ENCODE peak calls at places on chromosome 16, in five cellular contexts. W is NT2/D1, T is Karpas-422, B is heart left ventricle, D is brain microvascular endothelial cell. K is an unnamed sample.
A peak's percentile ranks its signal among the peaks of the same experiment; 100 is the strongest.

GRCh38 chr16:24986512-24987303 is 28.5 kb downstream of the ARHGAP17 start:
- DNase-seq in B (peak; percentile 63), W (no peak), D (peak; percentile 83), T (peak; percentile 67), K (no peak)

GRCh38 chr16:66247516-66248089 is 118.9 kb upstream of the CDH5 start:
- DNase-seq in T (no peak), W (no peak), B (no peak), D (no peak), K (no peak)

GRCh38 chr16:66926171-66926570 is 836 bp upstream of the RRAD start:
- DNase-seq in W (no peak), D (no peak), B (peak; percentile 72), T (no peak), K (no peak)

GRCh38 chr16:28264656-28265055 is 27.7 kb upstream of the SBK1 start:
- DNase-seq in T (no peak), W (no peak), D (no peak), B (no peak), K (no peak)

GRCh38 chr16:68417711-68418301 is 30.5 kb downstream of the SMPD3 start:
- DNase-seq in W (no peak), B (peak; percentile 44), D (no peak), T (peak; percentile 88), K (no peak)

GRCh38 chr16:24534634-24535033 is 4.7 kb upstream of the RBBP6 start:
- DNase-seq in D (no peak), W (no peak), T (no peak), B (no peak), K (no peak)

GRCh38 chr16:81401035-81401950 is 43.3 kb upstream of the CMIP start:
- DNase-seq in B (no peak), W (no peak), T (no peak), D (peak; percentile 77), K (peak; percentile 43)

GRCh38 chr16:57145046-57145963 is 40.5 kb downstream of the PSME3IP1 start:
- DNase-seq in B (no peak), D (no peak), W (no peak), T (no peak), K (no peak)

GRCh38 chr16:58201163-58201562 is 3.3 kb upstream of the CSNK2A2 start:
- DNase-seq in B (no peak), W (no peak), D (no peak), T (no peak), K (no peak)

GRCh38 chr16:87263418-87264052 is 53.7 kb downstream of the C16orf95 start:
- DNase-seq in B (no peak), T (no peak), W (no peak), D (no peak), K (no peak)

GRCh38 chr16:28063047-28063521 is 430 bp downstream of the GSG1L start:
- DNase-seq in D (no peak), W (no peak), T (no peak), B (no peak), K (no peak)

GRCh38 chr16:58127033-58127556 is 2.1 kb downstream of the CFAP20 start:
- DNase-seq in B (no peak), W (no peak), T (peak; percentile 80), D (peak; percentile 38), K (no peak)

GRCh38 chr16:83923581-83924365 is 24.9 kb downstream of the MLYCD start:
- DNase-seq in B (no peak), D (no peak), W (no peak), T (no peak), K (no peak)

GRCh38 chr16:21184834-21185233 is 26.4 kb downstream of the LDAF1 start:
- DNase-seq in D (no peak), W (no peak), T (peak; percentile 49), B (no peak), K (no peak)

GRCh38 chr16:83762141-83763024 is 45.4 kb upstream of the HSBP1 start:
- DNase-seq in T (no peak), W (no peak), B (no peak), D (no peak), K (no peak)

GRCh38 chr16:14527411-14528044 is 102.5 kb downstream of the PARN start:
- DNase-seq in B (no peak), D (no peak), W (no peak), T (peak; percentile 49), K (no peak)

GRCh38 chr16:71526111-71526998 is at the start of gene CHST4:
- DNase-seq in B (no peak), W (peak; percentile 95), T (peak; percentile 62), D (peak; percentile 66), K (no peak)

GRCh38 chr16:23288209-23288608 is 13.9 kb upstream of the SCNN1B start:
- DNase-seq in D (no peak), W (no peak), T (no peak), B (no peak), K (no peak)

GRCh38 chr16:21626659-21627277 is 25.6 kb downstream of the IGSF6 start:
- DNase-seq in D (peak; percentile 84), T (no peak), W (no peak), B (no peak), K (peak; percentile 85)

GRCh38 chr16:58684001-58684353 is 593 bp downstream of the SLC38A7 start:
- DNase-seq in B (no peak), T (no peak), D (peak; percentile 44), W (no peak), K (no peak)

GRCh38 chr16:65065031-65065430 is 56.8 kb downstream of the CDH11 start:
- DNase-seq in T (no peak), D (no peak), W (no peak), B (no peak), K (no peak)

GRCh38 chr16:48112603-48113400 is 43.0 kb downstream of the ABCC12 start:
- DNase-seq in D (no peak), T (no peak), W (no peak), B (peak; percentile 46), K (no peak)

GRCh38 chr16:62208934-62209333 is 172.7 kb upstream of the CDH8 start:
- DNase-seq in T (no peak), W (no peak), B (no peak), D (no peak), K (no peak)

GRCh38 chr16:58492735-58493134 is 7.2 kb upstream of the NDRG4 start:
- DNase-seq in B (no peak), D (no peak), W (no peak), T (no peak), K (peak; percentile 56)

GRCh38 chr16:46830417-46830901 is 521 bp downstream of the C16orf87 start:
- DNase-seq in W (no peak), D (no peak), T (peak; percentile 75), B (peak; percentile 39), K (peak; percentile 51)

GRCh38 chr16:4909825-4910224 is 27.1 kb downstream of the PPL start:
- DNase-seq in D (no peak), T (no peak), W (no peak), B (no peak), K (no peak)

GRCh38 chr16:21277927-21278706 is at the start of gene CRYM:
- DNase-seq in T (peak; percentile 85), B (peak; percentile 66), D (peak; percentile 12), W (no peak), K (peak; percentile 55)

GRCh38 chr16:27431773-27432599 is 30.0 kb downstream of the IL21R start:
- DNase-seq in B (peak; percentile 10), W (no peak), T (no peak), D (no peak), K (no peak)

GRCh38 chr16:1315081-1316032 is 5.9 kb downstream of the UBE2I start:
- DNase-seq in T (no peak), B (no peak), W (no peak), D (no peak), K (no peak)

GRCh38 chr16:1316033-1316405 is 6.6 kb downstream of the UBE2I start:
- DNase-seq in W (no peak), T (no peak), B (no peak), D (no peak), K (no peak)

GRCh38 chr16:1318268-1318545 is 8.8 kb downstream of the UBE2I start:
- DNase-seq in T (no peak), B (no peak), D (no peak), W (no peak), K (no peak)

GRCh38 chr16:1319041-1319440 is 9.6 kb downstream of the UBE2I start:
- DNase-seq in T (no peak), D (no peak), W (no peak), B (no peak), K (peak; percentile 11)

GRCh38 chr16:1317479-1318267 is 8.2 kb downstream of the UBE2I start:
- DNase-seq in D (no peak), W (no peak), T (no peak), B (no peak), K (peak; percentile 9)
- H3K36me3 ChIP-seq in D (peaks cover 80% of the 10 kb centered on the region), W (peaks cover 96% of the 10 kb centered on the region), T (peaks cover 38% of the 10 kb centered on the region), B (peaks cover 97% of the 10 kb centered on the region), K (peaks cover 90% of the 10 kb centered on the region)

DNA sequence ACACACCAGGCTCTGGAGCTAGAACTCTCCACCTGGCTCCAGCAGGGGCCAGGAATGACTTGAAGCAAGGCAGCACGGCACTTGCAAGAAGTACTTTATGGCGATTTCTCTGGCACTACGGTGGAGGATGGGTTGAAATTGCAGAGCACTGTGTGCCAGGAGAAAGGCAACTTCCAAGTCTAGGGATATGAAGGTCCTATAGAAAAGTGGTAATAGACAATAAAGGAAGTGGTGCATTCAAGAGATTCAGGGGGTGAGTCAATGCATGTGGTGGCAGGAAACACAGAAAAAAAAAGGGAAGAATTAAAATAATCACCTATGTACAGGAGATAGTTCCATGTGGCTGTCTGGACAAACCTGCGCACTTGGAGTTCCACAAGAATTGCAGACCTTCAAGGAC is 240.3 kb upstream of the DYNLRB2 start:
- DNase-seq in W (no peak), B (no peak), D (no peak), T (no peak), K (no peak)
- H3K27me3 ChIP-seq in W (no peaks in the 10 kb centered on the region), B (peaks cover 4% of the 10 kb centered on the region), D (no peaks in the 10 kb centered on the region), T (no peaks in the 10 kb centered on the region), K (no peaks in the 10 kb centered on the region)

GRCh38 chr16:74899786-74900185 is 85.1 kb downstream of the WDR59 start:
- DNase-seq in T (no peak), B (no peak), W (no peak), D (no peak), K (no peak)

GRCh38 chr16:74901606-74902005 is 83.3 kb downstream of the WDR59 start:
- DNase-seq in B (no peak), T (no peak), D (no peak), W (no peak), K (no peak)

GRCh38 chr16:74902161-74902560 is 82.8 kb downstream of the WDR59 start:
- DNase-seq in W (no peak), B (no peak), T (no peak), D (no peak), K (no peak)

GRCh38 chr16:74903882-74904678 is 80.8 kb downstream of the WDR59 start:
- DNase-seq in W (no peak), B (no peak), T (no peak), D (no peak), K (no peak)

GRCh38 chr16:74903095-74903494 is 81.8 kb downstream of the WDR59 start:
- DNase-seq in W (no peak), T (no peak), D (no peak), B (no peak), K (no peak)
- H3K36me3 ChIP-seq in W (peaks cover 50% of the 10 kb centered on the region), T (peaks cover 13% of the 10 kb centered on the region), D (peaks cover 11% of the 10 kb centered on the region), B (peaks cover 55% of the 10 kb centered on the region), K (peaks cover 8% of the 10 kb centered on the region)

DNA sequence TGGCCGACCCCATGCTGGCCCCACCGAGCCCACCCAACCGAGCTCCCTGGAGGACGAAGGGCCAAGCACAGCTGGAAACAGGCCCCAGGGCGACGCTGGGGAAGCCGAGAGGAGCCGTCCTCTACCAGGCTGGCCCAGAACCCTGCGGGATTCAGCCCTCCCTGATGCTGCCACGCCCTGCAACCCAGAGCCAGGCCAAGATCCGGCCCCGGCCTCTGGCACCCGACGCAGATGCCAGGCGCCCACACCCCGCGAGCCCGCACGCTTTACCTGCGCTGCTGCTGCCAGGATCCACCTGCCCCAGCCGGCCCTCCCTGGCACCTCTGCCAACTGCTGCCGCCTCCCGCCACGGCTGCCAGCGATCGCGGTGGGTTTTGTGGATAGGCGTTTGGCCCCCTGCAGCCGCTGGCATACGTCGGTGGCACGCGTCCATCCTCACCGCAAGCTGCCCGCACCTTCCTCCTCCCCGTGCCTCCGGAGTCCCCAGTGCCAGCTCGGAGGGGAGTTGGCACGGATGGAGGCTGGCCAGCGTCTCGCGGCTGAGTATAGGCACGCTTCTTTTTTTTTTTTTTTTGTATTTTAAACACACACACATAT is 41.4 kb upstream of the ACSF3 start:
- DNase-seq in T (no peak), D (no peak), B (no peak), W (no peak), K (no peak)
- H3K27me3 ChIP-seq in T (no peaks in the 10 kb centered on the region), D (peaks cover 22% of the 10 kb centered on the region), B (peaks cover 73% of the 10 kb centered on the region), W (peaks cover 2% of the 10 kb centered on the region), K (peaks cover 92% of the 10 kb centered on the region)